ENCODE peak calls at places on chromosomes 6 and 20, in four cellular contexts. F, X, B and K are unnamed samples.

GRCh38 chr6:44037847-44038542 is 89.3 kb downstream of the MRPL14 start:
- DNase-seq in F (no peak), X (no peak), B (no peak), K (peak; percentile 15)

GRCh38 chr20:63612276-63612931 is 14.5 kb downstream of the GMEB2 start:
- DNase-seq in F (no peak), X (no peak), B (no peak), K (no peak)

GRCh38 chr6:52726741-52727535 is 36.3 kb downstream of the GSTA2 start:
- DNase-seq in F (no peak), X (no peak), B (no peak), K (no peak)

GRCh38 chr20:25055711-25056492 is 2.0 kb downstream of the ACSS1 start:
- DNase-seq in F (no peak), X (no peak), B (no peak), K (peak; percentile 16)

GRCh38 chr6:55469829-55470438 is 109.1 kb downstream of the HMGCLL1 start:
- DNase-seq in F (no peak), X (no peak), B (no peak), K (no peak)

GRCh38 chr6:31727717-31728671 is 1.1 kb downstream of the DDAH2 start:
- DNase-seq in F (no peak), X (no peak), B (peak; percentile 55), K (peak; percentile 33)

GRCh38 chr20:10992776-10993175 is 319.0 kb upstream of the JAG1 start:
- DNase-seq in F (no peak), X (no peak), B (no peak), K (no peak)

GRCh38 chr20:11047559-11047958 is 373.8 kb upstream of the JAG1 start:
- DNase-seq in F (no peak), X (no peak), B (no peak), K (no peak)

GRCh38 chr6:133980168-133980567 is 27.1 kb downstream of the TBPL1 start:
- DNase-seq in F (no peak), X (no peak), B (no peak), K (no peak)

GRCh38 chr20:49501917-49502316 is 19.4 kb upstream of the KCNB1 start:
- DNase-seq in F (no peak), X (no peak), B (no peak), K (no peak)

GRCh38 chr6:170248111-170248805 is 42.6 kb downstream of the DLL1 start:
- DNase-seq in F (no peak), X (no peak), B (no peak), K (no peak)

GRCh38 chr6:44333273-44333919 is 9.1 kb upstream of the SPATS1 start:
- DNase-seq in F (no peak), X (no peak), B (no peak), K (no peak)

GRCh38 chr6:150263765-150264415 is 104.9 kb upstream of the IYD start:
- DNase-seq in F (no peak), X (no peak), B (no peak), K (no peak)

GRCh38 chr6:133396225-133396624 is 155.1 kb downstream of the EYA4 start:
- DNase-seq in F (no peak), X (no peak), B (no peak), K (no peak)

GRCh38 chr20:47044938-47045337 is 150.3 kb downstream of the EYA2 start:
- DNase-seq in F (no peak), X (no peak), B (no peak), K (no peak)

GRCh38 chr6:37576336-37576737 is 76.6 kb upstream of the CCDC167 start:
- DNase-seq in F (no peak), X (no peak), B (no peak), K (no peak)

GRCh38 chr6:17086469-17086868 is 15.4 kb upstream of the STMND1 start:
- DNase-seq in F (peak; percentile 16), X (no peak), B (peak; percentile 65), K (peak; percentile 25)

GRCh38 chr6:33746651-33747100 is at the start of gene IP6K3:
- DNase-seq in F (no peak), X (peak; percentile 78), B (peak; percentile 80), K (no peak)

GRCh38 chr6:157461000-157461915 is 80.3 kb downstream of the ZDHHC14 start:
- DNase-seq in F (no peak), X (no peak), B (no peak), K (no peak)

GRCh38 chr20:36632487-36633284 is 13.3 kb downstream of the SLA2 start:
- DNase-seq in F (no peak), X (no peak), B (no peak), K (no peak)

GRCh38 chr6:108163267-108163643 is 2.6 kb upstream of the NR2E1 start:
- DNase-seq in F (no peak), X (no peak), B (no peak), K (no peak)

GRCh38 chr20:19973920-19974620 is 43.1 kb upstream of the NAA20 start:
- DNase-seq in F (no peak), X (peak; percentile 71), B (no peak), K (peak; percentile 96)

GRCh38 chr20:9474835-9475413 is 39.5 kb upstream of the LAMP5 start:
- DNase-seq in F (no peak), X (no peak), B (no peak), K (no peak)

GRCh38 chr6:137852346-137852745 is 14.7 kb upstream of the TNFAIP3 start:
- DNase-seq in F (no peak), X (no peak), B (no peak), K (no peak)

GRCh38 chr6:45881705-45882435 is 133.8 kb downstream of the CLIC5 start:
- DNase-seq in F (no peak), X (no peak), B (no peak), K (no peak)

GRCh38 chr6:18513253-18513798 is 126.2 kb downstream of the RNF144B start:
- DNase-seq in F (no peak), X (no peak), B (no peak), K (no peak)

GRCh38 chr6:143999406-143999805 is 8.7 kb downstream of the PLAGL1 start:
- DNase-seq in F (no peak), X (no peak), B (no peak), K (no peak)

GRCh38 chr6:74598473-74599393 is 607.1 kb downstream of the COL12A1 start:
- DNase-seq in F (no peak), X (no peak), B (no peak), K (no peak)

GRCh38 chr6:84979541-84979940 is 215.1 kb upstream of the TBX18 start:
- DNase-seq in F (no peak), X (no peak), B (no peak), K (no peak)

GRCh38 chr6:137978252-137978896 is 111.3 kb downstream of the TNFAIP3 start:
- DNase-seq in F (no peak), X (no peak), B (no peak), K (no peak)

GRCh38 chr6:135145509-135145865 is 35.6 kb upstream of the MYB start:
- DNase-seq in F (no peak), X (no peak), B (no peak), K (no peak)

GRCh38 chr6:142568857-142569597 is 267.2 kb downstream of the ADGRG6 start:
- DNase-seq in F (no peak), X (no peak), B (no peak), K (no peak)

GRCh38 chr6:123925360-123925759 is 121.7 kb downstream of the NKAIN2 start:
- DNase-seq in F (no peak), X (no peak), B (no peak), K (no peak)

GRCh38 chr6:152204584-152204983 is 397.1 kb downstream of the ESR1 start:
- DNase-seq in F (no peak), X (no peak), B (no peak), K (no peak)

GRCh38 chr20:19729672-19730071 is 28.4 kb upstream of the RIN2 start:
- DNase-seq in F (no peak), X (no peak), B (no peak), K (no peak)

GRCh38 chr6:34190504-34191122 is 44.7 kb upstream of the GRM4 start:
- DNase-seq in F (no peak), X (no peak), B (no peak), K (peak; percentile 44)

GRCh38 chr20:63864545-63864977 is 509 bp upstream of the TPD52L2 start:
- DNase-seq in F (no peak), X (no peak), B (no peak), K (no peak)

GRCh38 chr6:168291450-168291849 is 28.1 kb downstream of the DACT2 start:
- DNase-seq in F (no peak), X (no peak), B (no peak), K (no peak)

GRCh38 chr6:115729036-115729435 is 331.7 kb downstream of the FRK start:
- DNase-seq in F (no peak), X (no peak), B (no peak), K (no peak)

GRCh38 chr6:68634503-68635411 is at the start of gene ADGRB3:
- DNase-seq in F (no peak), X (peak; percentile 86), B (peak; percentile 62), K (peak; percentile 83)

GRCh38 chr20:37901667-37902503 is 1.0 kb upstream of the VSTM2L start:
- DNase-seq in F (no peak), X (no peak), B (peak; percentile 68), K (no peak)
- H3K4me3 ChIP-seq in F (no peak overlapping the region), X (peak overlapping the region; percentile 64), B (peak overlapping the region; percentile 42), K (no peak overlapping the region)

GRCh38 chr6:80610821-80611220 is 504.4 kb downstream of the BCKDHB start:
- DNase-seq in F (no peak), X (no peak), B (no peak), K (no peak)

GRCh38 chr6:80607814-80608391 is 501.4 kb downstream of the BCKDHB start:
- DNase-seq in F (no peak), X (no peak), B (no peak), K (no peak)

GRCh38 chr6:80608881-80609280 is 502.4 kb downstream of the BCKDHB start:
- DNase-seq in F (no peak), X (no peak), B (no peak), K (no peak)

GRCh38 chr6:80605165-80605989 is 498.9 kb downstream of the BCKDHB start:
- DNase-seq in F (no peak), X (no peak), B (no peak), K (no peak)
- TF ChIP-seq CTCF in F (no peak), X (peak; percentile 67), B (peak; percentile 75), K (peak; percentile 56)

GRCh38 chr20:57694481-57694880 is 15.3 kb downstream of the PMEPA1 start:
- DNase-seq in F (no peak), X (no peak), B (no peak), K (no peak)
- H3K27ac ChIP-seq in F (no peak overlapping the region), X (no peak overlapping the region), B (no peak overlapping the region), K (peak overlapping the region; percentile 45)

DNA sequence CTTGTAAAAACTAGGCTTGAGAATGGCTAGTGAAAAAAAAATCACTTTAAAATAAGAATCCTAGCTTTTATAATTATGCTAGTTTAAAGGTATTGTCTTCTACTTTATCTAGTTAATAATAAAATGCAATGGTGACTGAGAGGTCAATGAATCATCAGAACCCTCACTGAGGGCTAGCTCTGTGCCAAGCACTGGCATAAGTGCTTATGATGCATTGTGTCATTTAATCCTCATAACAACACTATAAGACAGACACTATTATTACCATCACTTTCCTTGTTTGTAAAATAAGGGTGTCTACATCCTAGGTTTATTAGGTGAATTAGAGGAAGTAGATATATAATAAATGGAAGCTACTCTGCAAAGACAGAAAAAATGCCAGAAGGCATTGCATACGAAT is 144.3 kb downstream of the F13A1 start:
- DNase-seq in F (no peak), X (no peak), B (no peak), K (no peak)
- H3K4me3 ChIP-seq in F (no peak overlapping the region), X (no peak overlapping the region), B (no peak overlapping the region), K (no peak overlapping the region)